ENCODE peak calls at places on chromosomes 4 and X, in five cellular contexts. A is cerebellar cortex, D is bronchial epithelial cell, W is memory B cell, R is pons. C is an unnamed sample.
A peak's percentile ranks its signal among the peaks of the same experiment; 100 is the strongest.

GRCh38 chr4:118835896-118836762 is at the start of gene SEC24D:
- DNase-seq in A (peak; percentile 82), D (peak; percentile 69), W (peak; percentile 86), R (peak; percentile 77), C (peak; percentile 87)

GRCh38 chr4:61648264-61648663 is 448.1 kb downstream of the ADGRL3 start:
- DNase-seq in A (no peak), D (no peak), W (no peak), R (no peak), C (no peak)

GRCh38 chrX:149630681-149631292 is 805 bp downstream of the TMEM185A start:
- DNase-seq in A (peak; percentile 14), D (peak; percentile 29), W (no peak), R (peak; percentile 29), C (no peak)

GRCh38 chr4:102600689-102601088 is 99.5 kb downstream of the NFKB1 start:
- DNase-seq in A (no peak), D (no peak), W (no peak), R (no peak), C (no peak)

GRCh38 chr4:16202598-16202997 is 23.7 kb downstream of the TAPT1 start:
- DNase-seq in A (no peak), D (no peak), W (no peak), R (no peak), C (no peak)

GRCh38 chr4:55396305-55397023 is 707 bp downstream of the TMEM165 start:
- DNase-seq in A (peak; percentile 42), D (peak; percentile 64), W (no peak), R (peak; percentile 42), C (peak; percentile 34)

GRCh38 chrX:110097920-110098319 is 95.0 kb downstream of the TMEM164 start:
- DNase-seq in A (no peak), D (no peak), W (no peak), R (no peak), C (no peak)

GRCh38 chrX:116462843-116463242 is at the start of gene CT83:
- DNase-seq in A (no peak), D (no peak), W (no peak), R (no peak), C (no peak)